ENCODE peak calls at places on chromosomes 11 and 22, in seven cellular contexts. P is IMR-90, R is mesenchymal stem cell, G is neuronal stem cell, V is trophoblast cell, X is H9, I is H1. W is an unnamed sample.

GRCh38 chr11:67670316-67671210 is 3.9 kb downstream of the ALDH3B2 start:
- DNase-seq in X (peak), R (no peak), I (no peak), V (peak), P (no peak), G (no peak), W (no peak)

GRCh38 chr11:20111871-20112270 is 48.4 kb downstream of the DBX1 start:
- DNase-seq in G (no peak), X (no peak), R (no peak), P (no peak), V (no peak), I (no peak), W (no peak)

GRCh38 chr11:122202951-122203456 is 87.0 kb upstream of the BLID start:
- DNase-seq in R (peak), X (peak), V (peak), P (peak), I (peak), G (peak), W (peak)

GRCh38 chr11:114564836-114565235 is 5.2 kb upstream of the NXPE1 start:
- DNase-seq in G (no peak), V (no peak), X (no peak), R (no peak), P (no peak), I (no peak), W (no peak)

GRCh38 chr11:115528217-115528616 is 24.0 kb upstream of the CADM1 start:
- DNase-seq in I (no peak), X (no peak), G (no peak), P (no peak), V (no peak), R (peak), W (peak)

GRCh38 chr11:114088836-114089235 is 29.3 kb downstream of the ZBTB16 start:
- DNase-seq in R (no peak), X (no peak), G (no peak), I (no peak), P (no peak), V (no peak), W (no peak)

GRCh38 chr11:73172992-73173656 is 31.0 kb upstream of the FCHSD2 start:
- DNase-seq in G (no peak), I (no peak), P (no peak), R (no peak), X (no peak), V (no peak), W (peak)

GRCh38 chr11:62461740-62462522 is 43.1 kb downstream of the SCGB1A1 start:
- DNase-seq in I (no peak), P (peak), X (no peak), G (no peak), R (peak), V (no peak), W (no peak)

GRCh38 chr11:33703771-33704170 is 3.1 kb upstream of the C11orf91 start:
- DNase-seq in I (no peak), G (no peak), V (peak), P (peak), X (no peak), R (no peak), W (no peak)

GRCh38 chr11:9847636-9848035 is 183.8 kb downstream of the SWAP70 start:
- DNase-seq in R (no peak), G (no peak), I (no peak), X (no peak), V (no peak), P (no peak), W (no peak)

GRCh38 chr11:122439911-122440782 is 215.4 kb upstream of the UBASH3B start:
- DNase-seq in I (no peak), G (peak), R (peak), P (peak), V (peak), X (peak), W (peak)

GRCh38 chr11:114621072-114621471 is 25.5 kb upstream of the NXPE4 start:
- DNase-seq in R (no peak), G (no peak), I (no peak), V (no peak), P (no peak), X (no peak), W (no peak)

GRCh38 chr11:127003260-127003981 is 2.9 kb upstream of the KIRREL3 start:
- DNase-seq in P (peak), G (peak), X (peak), V (peak), R (peak), I (no peak), W (peak)

GRCh38 chr11:128565881-128566280 is 21.5 kb downstream of the ETS1 start:
- DNase-seq in X (no peak), G (no peak), V (no peak), I (no peak), P (no peak), R (peak), W (peak)

GRCh38 chr22:41301085-41302015 is at the start of gene ZC3H7B:
- DNase-seq in V (peak), X (peak), P (peak), I (no peak), G (peak), R (peak), W (peak)

GRCh38 chr22:37162221-37163095 is 12.7 kb upstream of the IL2RB start:
- DNase-seq in G (no peak), R (peak), X (no peak), I (no peak), V (no peak), P (no peak), W (no peak)

GRCh38 chr11:80307676-80308075 is 866.8 kb upstream of the TENM4 start:
- DNase-seq in X (no peak), V (no peak), I (no peak), G (no peak), P (no peak), R (no peak), W (no peak)

GRCh38 chr11:103210543-103210942 is 101.3 kb downstream of the DYNC2H1 start:
- DNase-seq in I (no peak), R (no peak), V (no peak), X (no peak), P (peak), G (no peak), W (no peak)

GRCh38 chr11:45503311-45503710 is 162.1 kb downstream of the CHST1 start:
- DNase-seq in I (no peak), X (no peak), G (no peak), V (no peak), P (no peak), R (no peak), W (no peak)

GRCh38 chr11:30387891-30388861 is 65.3 kb downstream of the ARL14EP start:
- DNase-seq in G (no peak), I (no peak), V (no peak), X (no peak), P (no peak), R (no peak), W (peak)

GRCh38 chr22:20776624-20777405 is 2.9 kb downstream of the SERPIND1 start:
- DNase-seq in I (no peak), P (no peak), G (no peak), X (no peak), R (no peak), V (no peak), W (no peak)

GRCh38 chr11:116835042-116835772 is 2.2 kb downstream of the APOA1 start:
- DNase-seq in I (no peak), R (no peak), P (no peak), V (no peak), X (peak), G (no peak), W (no peak)

GRCh38 chr22:29979645-29980303 is 96.8 kb downstream of the MTMR3 start:
- DNase-seq in R (no peak), V (no peak), X (no peak), G (no peak), I (no peak), P (no peak), W (no peak)

GRCh38 chr11:47179655-47179991 is 2.9 kb upstream of the ARFGAP2 start:
- DNase-seq in P (peak), R (peak), I (no peak), X (peak), G (peak), V (peak), W (peak)

GRCh38 chr22:37416806-37417205 is 10.5 kb downstream of the ELFN2 start:
- DNase-seq in X (no peak), I (no peak), P (no peak), V (no peak), G (no peak), R (no peak), W (no peak)

GRCh38 chr22:43188829-43189545 is 2.1 kb upstream of the TTLL12 start:
- DNase-seq in G (no peak), X (no peak), P (no peak), R (peak), V (no peak), I (no peak), W (peak)

GRCh38 chr11:124079631-124080318 is 35.5 kb upstream of the VWA5A start:
- DNase-seq in G (no peak), I (no peak), X (no peak), R (peak), V (peak), P (no peak), W (no peak)

GRCh38 chr11:32821517-32821916 is 8.2 kb upstream of the PRRG4 start:
- DNase-seq in P (no peak), R (no peak), I (no peak), G (no peak), X (no peak), V (peak), W (no peak)

GRCh38 chr11:14969922-14970323 is 2.2 kb downstream of the CALCA start:
- DNase-seq in X (peak), R (peak), G (peak), P (peak), I (peak), V (peak), W (peak)

GRCh38 chr22:17269607-17270261 is 50.5 kb upstream of the ADA2 start:
- DNase-seq in I (no peak), G (no peak), X (no peak), V (peak), P (no peak), R (no peak), W (no peak)

GRCh38 chr11:67486481-67487195 is 3.8 kb downstream of the AIP start:
- DNase-seq in X (no peak), R (no peak), P (no peak), V (no peak), I (no peak), G (no peak), W (no peak)

GRCh38 chr11:130622126-130622525 is 173.7 kb downstream of the ADAMTS15 start:
- DNase-seq in I (no peak), R (peak), P (no peak), V (no peak), G (no peak), X (no peak), W (no peak)
- H2AK5ac ChIP-seq in I (no peak), R (no peak), P (no peak), V (no peak), G (no peak), X (no peak), W (no peak)

DNA sequence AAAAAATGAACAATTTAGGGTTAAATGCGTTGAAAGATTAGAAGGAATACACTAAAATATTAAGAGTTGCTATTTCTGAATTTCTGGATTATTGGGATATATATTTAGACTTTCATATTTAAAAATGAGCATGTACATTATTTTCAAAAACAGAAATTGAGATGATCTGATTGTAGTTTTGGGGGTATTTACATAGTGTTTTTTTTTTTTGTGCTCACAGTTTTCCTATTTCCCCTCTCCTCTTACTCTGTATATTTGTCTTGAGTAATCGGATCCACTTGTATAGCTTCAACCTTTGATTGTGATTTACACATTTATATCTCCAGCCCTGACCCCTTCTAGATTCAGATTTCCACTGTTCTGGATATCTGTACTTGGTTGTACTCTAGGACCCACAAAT is 5.3 kb downstream of the USP47 start:
- DNase-seq in P (no peak), X (no peak), G (no peak), V (no peak), I (no peak), R (no peak), W (no peak)
- H2AK5ac ChIP-seq in P (no peak), X (no peak), G (no peak), V (no peak), I (no peak), R (no peak), W (no peak)

GRCh38 chr11:96694338-96694737 is 304.5 kb downstream of the JRKL start:
- DNase-seq in R (no peak), X (no peak), G (no peak), P (no peak), V (no peak), I (no peak), W (no peak)
- H2AK5ac ChIP-seq in R (no peak), X (no peak), G (no peak), P (no peak), V (no peak), I (no peak), W (no peak)

GRCh38 chr11:70328556-70328955 is 58.1 kb downstream of the PPFIA1 start:
- DNase-seq in R (no peak), I (no peak), X (no peak), V (no peak), G (no peak), P (no peak), W (no peak)
- H2AK5ac ChIP-seq in R (no peak), I (no peak), X (no peak), V (no peak), G (no peak), P (no peak), W (no peak)

DNA sequence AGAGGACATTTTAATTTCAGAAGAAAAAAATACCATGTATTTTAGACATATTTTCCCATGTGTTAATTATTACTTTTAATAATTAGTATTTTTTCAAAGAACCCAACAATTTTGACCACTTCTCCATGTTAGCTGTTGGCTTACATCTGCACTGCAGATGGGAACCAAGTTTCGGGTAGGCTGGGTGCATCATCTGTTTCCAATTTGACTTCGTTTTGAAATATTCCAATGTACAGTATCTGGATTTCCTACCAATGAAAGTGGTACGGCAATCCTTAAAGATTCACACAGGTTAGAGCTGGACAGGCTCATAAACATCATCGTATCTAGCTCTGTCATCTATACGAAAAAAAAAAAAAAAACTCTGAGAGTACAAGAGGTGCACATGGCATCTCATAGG is 670.2 kb downstream of the OPCML start:
- DNase-seq in V (no peak), P (no peak), I (no peak), X (no peak), G (no peak), R (no peak), W (no peak)
- H2AK5ac ChIP-seq in V (no peak), P (no peak), I (no peak), X (no peak), G (no peak), R (no peak), W (no peak)

GRCh38 chr22:23155143-23155542 is 9.9 kb downstream of the RAB36 start:
- DNase-seq in I (no peak), V (no peak), X (no peak), G (no peak), R (no peak), P (no peak), W (no peak)
- H2AK5ac ChIP-seq in I (no peak), V (no peak), X (no peak), G (no peak), R (no peak), P (no peak), W (no peak)

GRCh38 chr22:32261306-32261705 is 6.2 kb upstream of the SLC5A4 start:
- DNase-seq in X (no peak), G (no peak), V (no peak), I (no peak), R (no peak), P (no peak), W (no peak)

GRCh38 chr22:32258791-32259190 is 3.6 kb upstream of the SLC5A4 start:
- DNase-seq in G (no peak), R (no peak), X (no peak), I (no peak), P (no peak), V (no peak), W (no peak)

GRCh38 chr22:32255217-32255616 is at the start of gene SLC5A4:
- DNase-seq in V (no peak), R (no peak), P (no peak), G (no peak), X (no peak), I (no peak), W (no peak)

GRCh38 chr22:32255726-32256125 is 579 bp upstream of the SLC5A4 start:
- DNase-seq in X (no peak), G (no peak), P (no peak), R (no peak), V (no peak), I (no peak), W (no peak)
- H2AK5ac ChIP-seq in X (no peak), G (no peak), P (no peak), R (no peak), V (no peak), I (no peak), W (no peak)

GRCh38 chr11:86797133-86797532 is 3.2 kb upstream of the PRSS23 start:
- DNase-seq in V (no peak), R (no peak), I (no peak), P (no peak), X (no peak), G (no peak), W (no peak)
- H2AK5ac ChIP-seq in V (no peak), R (peak), I (no peak), P (no peak), X (no peak), G (peak), W (no peak)

GRCh38 chr11:2220173-2220771 is 48.7 kb upstream of the TH start:
- DNase-seq in I (no peak), X (no peak), V (peak), P (no peak), R (no peak), G (no peak), W (no peak)

GRCh38 chr11:2217211-2218081 is 45.8 kb upstream of the TH start:
- DNase-seq in V (no peak), G (no peak), R (no peak), P (no peak), I (no peak), X (peak), W (no peak)

GRCh38 chr11:2221024-2221423 is 49.4 kb downstream of the ASCL2 start:
- DNase-seq in V (no peak), I (no peak), G (no peak), X (no peak), R (no peak), P (no peak), W (no peak)

GRCh38 chr11:2218234-2218633 is 46.6 kb upstream of the TH start:
- DNase-seq in X (no peak), I (no peak), V (no peak), R (no peak), P (no peak), G (no peak), W (no peak)

GRCh38 chr11:2219318-2220017 is 47.9 kb upstream of the TH start:
- DNase-seq in V (no peak), R (no peak), P (no peak), X (no peak), G (no peak), I (no peak), W (no peak)
- H2AK5ac ChIP-seq in V (no peak), R (no peak), P (no peak), X (no peak), G (peak), I (no peak), W (no peak)

GRCh38 chr11:111427471-111427912 is 48.4 kb upstream of the POU2AF1 start:
- DNase-seq in V (peak), R (no peak), P (no peak), I (no peak), G (no peak), X (no peak), W (no peak)

GRCh38 chr11:111426615-111427014 is 47.5 kb upstream of the POU2AF1 start:
- DNase-seq in X (no peak), P (no peak), R (no peak), V (no peak), I (no peak), G (no peak), W (no peak)

GRCh38 chr11:111429066-111429506 is 50.0 kb upstream of the POU2AF1 start:
- DNase-seq in I (no peak), X (peak), R (peak), G (peak), V (peak), P (peak), W (peak)

GRCh38 chr11:111423250-111423615 is 44.2 kb upstream of the POU2AF1 start:
- DNase-seq in G (no peak), R (no peak), V (no peak), I (no peak), X (no peak), P (no peak), W (no peak)

GRCh38 chr11:111428113-111428876 is 49.2 kb upstream of the POU2AF1 start:
- DNase-seq in I (no peak), G (no peak), P (no peak), X (no peak), V (no peak), R (no peak), W (no peak)
- H2AK5ac ChIP-seq in I (no peak), G (no peak), P (no peak), X (no peak), V (no peak), R (no peak), W (no peak)

W was measured in mesendoderm.